ENCODE peak calls at places on chromosomes 4 and X, in five cellular contexts. J is K562; R is activated CD4-positive, alpha-beta T cell treated with anti-CD3 and anti-CD28 coated beads, Interleukin-2, amount 50 U/mL, for 1 hour; B is left lung; T is tibial nerve. Y is an unnamed sample.

GRCh38 chr4:89897867-89898266 is 3.2 kb downstream of the MMRN1 start:
- DNase-seq in J (no peak), R (no peak), B (no peak), T (no peak), Y (no peak)

GRCh38 chrX:134364711-134365110 is 95.3 kb upstream of the HPRT1 start:
- DNase-seq in J (no peak), R (no peak), B (no peak), T (no peak), Y (no peak)

GRCh38 chr4:120088507-120088906 is 21.9 kb upstream of the MAD2L1 start:
- DNase-seq in J (no peak), R (no peak), B (no peak), T (no peak), Y (no peak)

GRCh38 chr4:159096434-159096833 is 6.4 kb upstream of the RAPGEF2 start:
- DNase-seq in J (no peak), R (no peak), B (no peak), T (no peak), Y (no peak)

GRCh38 chr4:56791316-56791715 is 30.2 kb downstream of the SPINK2 start:
- DNase-seq in J (no peak), R (no peak), B (no peak), T (no peak), Y (no peak)

GRCh38 chrX:32480019-32480418 is 731.3 kb downstream of the DMD start:
- DNase-seq in J (no peak), R (no peak), B (no peak), T (no peak), Y (no peak)

GRCh38 chr4:1748465-1748995 is 27.2 kb downstream of the TACC3 start:
- DNase-seq in J (peak), R (peak), B (peak), T (peak), Y (peak)

GRCh38 chrX:139933904-139934303 is 1.1 kb upstream of the ATP11C start:
- DNase-seq in J (no peak), R (no peak), B (no peak), T (no peak), Y (no peak)

GRCh38 chr4:149768477-149768876 is 47.2 kb downstream of the IQCM start:
- DNase-seq in J (no peak), R (no peak), B (no peak), T (no peak), Y (no peak)

GRCh38 chr4:119394826-119395225 is 72.9 kb upstream of the FABP2 start:
- DNase-seq in J (peak), R (no peak), B (no peak), T (no peak), Y (no peak)

GRCh38 chr4:107978716-107979451 is 10.8 kb upstream of the HADH start:
- DNase-seq in J (no peak), R (no peak), B (no peak), T (no peak), Y (no peak)

GRCh38 chr4:150010525-150011126 is 67.6 kb upstream of the DCLK2 start:
- DNase-seq in J (peak), R (no peak), B (no peak), T (no peak), Y (peak)

GRCh38 chr4:4225915-4226605 is 669 bp downstream of the OTOP1 start:
- DNase-seq in J (no peak), R (no peak), B (no peak), T (no peak), Y (no peak)

GRCh38 chr4:13159041-13159620 is 325.0 kb downstream of the RAB28 start:
- DNase-seq in J (no peak), R (no peak), B (no peak), T (no peak), Y (peak)

GRCh38 chr4:18111100-18111499 is 89.5 kb upstream of the LCORL start:
- DNase-seq in J (no peak), R (no peak), B (no peak), T (no peak), Y (no peak)

GRCh38 chr4:92182006-92182735 is 121.6 kb upstream of the GRID2 start:
- DNase-seq in J (peak), R (no peak), B (peak), T (no peak), Y (peak)

GRCh38 chr4:108006361-108006760 is 16.7 kb downstream of the HADH start:
- DNase-seq in J (no peak), R (no peak), B (no peak), T (no peak), Y (no peak)

GRCh38 chr4:145760176-145760575 is 80.2 kb downstream of the C4orf51 start:
- DNase-seq in J (no peak), R (no peak), B (no peak), T (no peak), Y (no peak)

GRCh38 chr4:41022116-41022515 is 192.2 kb downstream of the APBB2 start:
- DNase-seq in J (no peak), R (no peak), B (no peak), T (no peak), Y (no peak)

GRCh38 chrX:118495958-118496762 is 545 bp downstream of the DOCK11 start:
- DNase-seq in J (peak), R (peak), B (peak), T (no peak), Y (no peak)

GRCh38 chr4:141009931-141010330 is 123.3 kb downstream of the RNF150 start:
- DNase-seq in J (no peak), R (no peak), B (no peak), T (no peak), Y (no peak)

GRCh38 chr4:155403886-155404285 is 27.1 kb upstream of the MAP9 start:
- DNase-seq in J (no peak), R (no peak), B (no peak), T (no peak), Y (peak)

GRCh38 chr4:182288534-182288933 is 45.3 kb downstream of the TENM3 start:
- DNase-seq in J (no peak), R (no peak), B (no peak), T (no peak), Y (no peak)

GRCh38 chr4:163536101-163536500 is 41.6 kb downstream of the TMA16 start:
- DNase-seq in J (no peak), R (no peak), B (no peak), T (no peak), Y (no peak)

GRCh38 chr4:142156246-142156645 is 519.9 kb downstream of the IL15 start:
- DNase-seq in J (no peak), R (no peak), B (no peak), T (no peak), Y (no peak)

GRCh38 chr4:108036252-108036651 is 46.6 kb downstream of the HADH start:
- DNase-seq in J (no peak), R (peak), B (no peak), T (no peak), Y (no peak)

GRCh38 chrX:119466970-119467369 is 1.3 kb upstream of the SLC25A5 start:
- DNase-seq in J (no peak), R (no peak), B (no peak), T (no peak), Y (no peak)

GRCh38 chr4:168550071-168550766 is 53.4 kb downstream of the PALLD start:
- DNase-seq in J (no peak), R (no peak), B (no peak), T (no peak), Y (no peak)

GRCh38 chr4:183823394-183823793 is 81.7 kb upstream of the STOX2 start:
- DNase-seq in J (no peak), R (no peak), B (no peak), T (peak), Y (no peak)

GRCh38 chr4:176964116-176964691 is 171.5 kb upstream of the VEGFC start:
- DNase-seq in J (no peak), R (no peak), B (no peak), T (no peak), Y (no peak)

GRCh38 chr4:181637186-181638105 is 605.8 kb upstream of the TENM3 start:
- DNase-seq in J (no peak), R (no peak), B (no peak), T (no peak), Y (no peak)

GRCh38 chr4:155632314-155632713 is 34.3 kb upstream of the GUCY1A1 start:
- DNase-seq in J (no peak), R (no peak), B (no peak), T (no peak), Y (no peak)

GRCh38 chr4:113447695-113448265 is 313.8 kb downstream of the CAMK2D start:
- DNase-seq in J (no peak), R (no peak), B (no peak), T (no peak), Y (no peak)

GRCh38 chr4:113157086-113157857 is 107.8 kb downstream of the ANK2 start:
- DNase-seq in J (no peak), R (no peak), B (no peak), T (no peak), Y (peak)

GRCh38 chr4:20284990-20285389 is 33.3 kb downstream of the SLIT2 start:
- DNase-seq in J (peak), R (no peak), B (no peak), T (no peak), Y (no peak)

GRCh38 chr4:140052050-140052449 is 101.9 kb downstream of the MAML3 start:
- DNase-seq in J (peak), R (peak), B (no peak), T (no peak), Y (no peak)

Y was measured in NCI-H2029.